ENCODE peak calls at places on chromosomes 5 and 9, in nine cellular contexts. N, F, M, V, C, T, A, Q and J are unnamed samples.

GRCh38 chr5:157597277-157597676 is 21.7 kb upstream of the ADAM19 start:
- DNase-seq in N (no peak), F (no peak), M (no peak), V (no peak), C (no peak), T (no peak), A (no peak), Q (no peak), J (no peak)

GRCh38 chr9:223167-223566 is 8.5 kb downstream of the DOCK8 start:
- DNase-seq in N (no peak), F (peak; percentile 65), M (no peak), V (no peak), C (no peak), T (no peak), A (no peak), Q (no peak), J (no peak)

GRCh38 chr5:140821375-140822280 is at the start of gene PCDHA5:
- DNase-seq in N (no peak), F (no peak), M (no peak), V (no peak), C (no peak), T (peak; percentile 27), A (no peak), Q (no peak), J (no peak)

GRCh38 chr5:66810747-66811355 is 214.7 kb downstream of the MAST4 start:
- DNase-seq in N (no peak), F (peak; percentile 26), M (no peak), V (no peak), C (no peak), T (no peak), A (no peak), Q (no peak), J (no peak)

GRCh38 chr5:137376127-137376526 is 123.0 kb downstream of the SPOCK1 start:
- DNase-seq in N (no peak), F (no peak), M (peak; percentile 60), V (no peak), C (no peak), T (no peak), A (no peak), Q (no peak), J (no peak)

GRCh38 chr9:110029422-110029814 is 178.5 kb downstream of the C9orf152 start:
- DNase-seq in N (no peak), F (peak; percentile 98), M (no peak), V (peak; percentile 78), C (no peak), T (peak; percentile 95), A (peak; percentile 71), Q (peak; percentile 96), J (peak; percentile 50)

GRCh38 chr9:114385412-114386181 is 2.2 kb downstream of the AKNA start:
- DNase-seq in N (peak; percentile 71), F (peak; percentile 86), M (peak; percentile 68), V (peak; percentile 62), C (peak; percentile 86), T (peak; percentile 98), A (peak; percentile 95), Q (peak; percentile 55), J (peak; percentile 56)

GRCh38 chr9:32968101-32969011 is 33.1 kb downstream of the APTX start:
- DNase-seq in N (peak; percentile 55), F (peak; percentile 40), M (peak; percentile 46), V (peak; percentile 64), C (peak; percentile 56), T (peak; percentile 52), A (no peak), Q (no peak), J (peak; percentile 25)

GRCh38 chr5:41787257-41787656 is 83.0 kb downstream of the OXCT1 start:
- DNase-seq in N (no peak), F (peak; percentile 51), M (no peak), V (no peak), C (no peak), T (peak; percentile 21), A (no peak), Q (no peak), J (peak; percentile 11)

GRCh38 chr5:133612021-133612860 is at the start of gene FSTL4:
- DNase-seq in N (no peak), F (no peak), M (no peak), V (peak; percentile 68), C (peak; percentile 30), T (no peak), A (no peak), Q (no peak), J (no peak)

GRCh38 chr9:128805661-128806060 is 12.6 kb upstream of the ENDOG start:
- DNase-seq in N (no peak), F (no peak), M (no peak), V (no peak), C (no peak), T (no peak), A (no peak), Q (no peak), J (no peak)

GRCh38 chr9:76534031-76534430 is 75.0 kb downstream of the GCNT1 start:
- DNase-seq in N (no peak), F (no peak), M (no peak), V (no peak), C (no peak), T (peak; percentile 79), A (no peak), Q (no peak), J (no peak)

GRCh38 chr5:154782812-154783592 is 27.8 kb downstream of the LARP1 start:
- DNase-seq in N (no peak), F (no peak), M (no peak), V (no peak), C (no peak), T (no peak), A (no peak), Q (no peak), J (no peak)

GRCh38 chr9:128894764-128895163 is 12.8 kb downstream of the LRRC8A start:
- DNase-seq in N (no peak), F (no peak), M (no peak), V (no peak), C (no peak), T (no peak), A (no peak), Q (no peak), J (no peak)

GRCh38 chr9:79572032-79572890 is 496 bp downstream of the TLE4 start:
- DNase-seq in N (no peak), F (no peak), M (no peak), V (peak; percentile 82), C (peak; percentile 38), T (peak; percentile 42), A (no peak), Q (no peak), J (peak; percentile 63)

GRCh38 chr5:41286165-41286564 is 72.8 kb upstream of the C6 start:
- DNase-seq in N (no peak), F (no peak), M (no peak), V (no peak), C (no peak), T (no peak), A (no peak), Q (no peak), J (no peak)

GRCh38 chr5:58156354-58156753 is 303.5 kb downstream of the PLK2 start:
- DNase-seq in N (no peak), F (no peak), M (peak; percentile 36), V (no peak), C (no peak), T (peak; percentile 37), A (no peak), Q (no peak), J (no peak)

GRCh38 chr9:35237303-35237702 is 75.5 kb downstream of the UNC13B start:
- DNase-seq in N (no peak), F (peak; percentile 53), M (no peak), V (peak; percentile 35), C (no peak), T (no peak), A (no peak), Q (no peak), J (no peak)

GRCh38 chr5:104241051-104241450 is 678.5 kb upstream of the NUDT12 start:
- DNase-seq in N (no peak), F (no peak), M (no peak), V (no peak), C (no peak), T (no peak), A (no peak), Q (no peak), J (no peak)

GRCh38 chr5:115815693-115816225 is 700 bp downstream of the CDO1 start:
- DNase-seq in N (no peak), F (no peak), M (no peak), V (peak; percentile 34), C (peak; percentile 9), T (peak; percentile 28), A (no peak), Q (no peak), J (no peak)

GRCh38 chr9:81468084-81468595 is 221.2 kb downstream of the TLE1 start:
- DNase-seq in N (no peak), F (no peak), M (no peak), V (no peak), C (no peak), T (no peak), A (no peak), Q (no peak), J (no peak)

GRCh38 chr9:7313389-7313788 is 486.2 kb downstream of the DMAC1 start:
- DNase-seq in N (no peak), F (no peak), M (no peak), V (no peak), C (no peak), T (no peak), A (no peak), Q (no peak), J (no peak)

GRCh38 chr5:113235884-113236283 is 198.9 kb downstream of the TSSK1B start:
- DNase-seq in N (no peak), F (no peak), M (no peak), V (no peak), C (no peak), T (no peak), A (no peak), Q (no peak), J (no peak)

GRCh38 chr5:65018763-65019162 is 250.0 kb downstream of the CWC27 start:
- DNase-seq in N (no peak), F (no peak), M (peak; percentile 36), V (no peak), C (no peak), T (no peak), A (no peak), Q (no peak), J (no peak)

GRCh38 chr5:109105631-109106267 is 304.0 kb downstream of the PJA2 start:
- DNase-seq in N (no peak), F (peak; percentile 80), M (peak; percentile 13), V (peak; percentile 7), C (no peak), T (peak; percentile 84), A (peak; percentile 16), Q (peak; percentile 86), J (peak; percentile 21)

GRCh38 chr5:148740966-148741742 is 85.3 kb upstream of the ADRB2 start:
- DNase-seq in N (no peak), F (peak; percentile 76), M (no peak), V (peak; percentile 61), C (peak; percentile 38), T (peak; percentile 75), A (no peak), Q (no peak), J (peak; percentile 81)